ENCODE peak calls at places on chromosomes 13 and 19, in four cellular contexts. F is HL-60, E is GM12878, Y is K562. V is an unnamed sample.

GRCh38 chr13:113118328-113119021 is 4.1 kb upstream of the F10 start:
- DNase-seq in E (no peak), Y (no peak), F (no peak), V (no peak)

GRCh38 chr13:30652746-30653145 is 35.0 kb downstream of the USPL1 start:
- DNase-seq in E (no peak), F (no peak), Y (no peak), V (no peak)

GRCh38 chr13:27600712-27601111 is 19.6 kb downstream of the LNX2 start:
- DNase-seq in E (no peak), Y (no peak), F (no peak), V (no peak)

GRCh38 chr19:46859637-46860124 is 1.1 kb upstream of the ARHGAP35 start:
- DNase-seq in F (no peak), E (no peak), Y (peak; percentile 48), V (no peak)

GRCh38 chr13:110520431-110521295 is 40.9 kb downstream of the RAB20 start:
- DNase-seq in E (no peak), F (peak; percentile 62), Y (no peak), V (no peak)

GRCh38 chr19:29811125-29812079 is at the start of gene CCNE1:
- DNase-seq in F (peak; percentile 65), Y (peak; percentile 94), E (no peak), V (peak; percentile 93)

GRCh38 chr13:112828082-112828699 is 138.4 kb downstream of the ATP11A start:
- DNase-seq in Y (no peak), F (no peak), E (no peak), V (no peak)

GRCh38 chr19:3365447-3366103 is 808 bp upstream of the NFIC start:
- DNase-seq in E (no peak), F (no peak), Y (no peak), V (no peak)

GRCh38 chr19:32406161-32407003 is 812 bp downstream of the DPY19L3 start:
- DNase-seq in Y (no peak), F (no peak), E (no peak), V (no peak)

GRCh38 chr19:34639491-34640085 is 37.4 kb downstream of the SCGB2B2 start:
- DNase-seq in F (peak; percentile 22), Y (peak; percentile 45), E (peak; percentile 13), V (no peak)

GRCh38 chr19:20171285-20171684 is 4.3 kb downstream of the ZNF486 start:
- DNase-seq in E (no peak), F (no peak), Y (no peak), V (no peak)

GRCh38 chr19:20164456-20164855 is 2.6 kb upstream of the ZNF486 start:
- DNase-seq in Y (no peak), F (no peak), E (no peak), V (no peak)

GRCh38 chr19:20162821-20163220 is 4.2 kb upstream of the ZNF486 start:
- DNase-seq in Y (no peak), F (peak; percentile 0), E (no peak), V (no peak)

GRCh38 chr19:20165971-20166592 is 932 bp upstream of the ZNF486 start:
- DNase-seq in F (no peak), E (no peak), Y (no peak), V (no peak)

GRCh38 chr19:20167020-20167644 is at the start of gene ZNF486:
- DNase-seq in F (peak; percentile 21), Y (peak; percentile 17), E (no peak), V (peak; percentile 34)
- TF ChIP-seq SPI1 in F (no peak), Y (no peak), E (no peak), V (no peak)

GRCh38 chr13:73765651-73766384 is 368.4 kb downstream of the KLF12 start:
- DNase-seq in F (no peak), Y (no peak), E (no peak), V (no peak)

GRCh38 chr13:73767747-73768315 is 366.4 kb downstream of the KLF12 start:
- DNase-seq in F (no peak), Y (peak; percentile 8), E (no peak), V (no peak)

GRCh38 chr13:73772449-73773186 is 361.6 kb downstream of the KLF12 start:
- DNase-seq in F (no peak), Y (no peak), E (no peak), V (no peak)

DNA sequence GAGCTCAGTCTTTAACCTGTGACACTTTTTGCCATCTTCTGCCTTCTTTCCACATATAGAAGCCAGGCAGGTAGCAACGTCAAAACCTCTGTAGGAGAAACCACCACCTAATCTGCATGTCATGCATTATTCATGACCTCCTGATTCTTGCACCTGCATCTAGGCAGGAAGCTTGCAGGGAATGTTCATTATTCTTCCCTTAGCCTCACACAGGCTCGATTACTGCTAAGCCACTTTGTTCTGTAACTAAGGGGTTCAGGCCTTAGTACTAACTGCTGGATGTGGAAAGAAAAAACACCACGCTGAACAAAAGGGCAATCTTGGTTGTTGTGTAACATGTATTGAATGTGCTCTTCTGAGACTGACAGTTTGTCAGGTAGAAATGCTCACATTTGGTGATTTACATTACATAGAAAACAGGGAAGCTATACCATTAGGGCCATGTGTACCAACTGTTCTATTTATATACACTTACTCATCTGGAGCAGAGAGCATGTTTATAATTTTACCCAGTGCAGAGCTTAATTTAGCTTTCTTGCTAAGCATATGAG is 366.9 kb downstream of the KLF12 start:
- DNase-seq in E (no peak), Y (no peak), F (no peak), V (no peak)
- TF ChIP-seq POLR2AphosphoS5 in E (no peak), Y (no peak), F (no peak), V (no peak)

DNA sequence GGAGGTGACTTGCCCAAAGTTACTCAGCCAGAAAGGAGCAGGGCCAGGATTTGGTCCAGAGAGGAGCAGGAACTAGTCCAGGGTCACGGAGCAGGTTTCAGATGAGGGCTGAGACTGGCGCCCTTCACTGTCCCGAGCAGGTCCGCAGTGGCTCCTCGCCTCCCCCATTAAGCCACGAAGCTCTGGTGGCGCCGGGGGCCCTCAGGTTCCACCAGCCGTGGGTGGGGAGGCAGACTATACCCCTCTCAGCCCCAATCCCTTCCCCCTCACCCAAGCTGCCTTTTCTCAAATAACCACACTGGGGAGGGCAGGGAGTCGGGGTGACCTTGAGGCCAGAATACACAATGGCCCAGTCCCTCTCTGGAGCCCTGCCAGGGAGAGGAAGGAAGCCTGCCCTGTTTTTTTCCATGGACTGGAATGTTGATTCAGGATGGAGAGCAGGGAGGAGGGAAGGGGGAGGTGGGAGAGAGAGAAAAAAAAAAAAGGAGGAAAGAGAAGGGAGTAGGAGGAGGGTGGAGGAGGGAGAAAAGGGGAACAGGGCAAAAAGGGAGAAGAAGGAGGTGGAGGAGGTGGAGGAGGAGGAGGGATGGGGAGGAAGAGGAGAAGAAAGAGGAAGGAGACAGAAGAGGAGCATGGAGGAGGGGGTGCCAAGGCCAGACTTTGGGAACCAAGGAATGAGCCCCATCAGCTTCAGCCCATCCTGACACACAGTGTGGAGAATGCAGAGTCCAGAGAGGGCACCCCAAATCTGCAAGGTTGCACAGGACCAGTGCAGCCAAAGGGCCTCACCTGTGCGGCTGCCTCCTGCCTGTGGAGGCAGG is 19.7 kb downstream of the CEACAM16 start:
- DNase-seq in F (no peak), E (no peak), Y (no peak), V (no peak)
- TF ChIP-seq SPI1 in F (peak; percentile 78), E (no peak), Y (peak; percentile 30), V (no peak)

GRCh38 chr19:49856574-49857021 is 5.6 kb downstream of the PTOV1 start:
- DNase-seq in Y (no peak), F (no peak), E (no peak), V (no peak)

GRCh38 chr19:49858591-49858985 is 7.6 kb downstream of the PTOV1 start:
- DNase-seq in F (no peak), Y (no peak), E (no peak), V (no peak)

GRCh38 chr19:49859838-49860715 is 7.3 kb downstream of the PNKP start:
- DNase-seq in F (no peak), Y (no peak), E (no peak), V (no peak)

GRCh38 chr19:49857061-49857833 is 6.3 kb downstream of the PTOV1 start:
- DNase-seq in F (no peak), E (no peak), Y (no peak), V (no peak)

GRCh38 chr19:49857834-49858590 is 7.1 kb downstream of the PTOV1 start:
- DNase-seq in Y (no peak), E (no peak), F (no peak), V (no peak)
- TF ChIP-seq POLR2AphosphoS5 in Y (no peak), E (no peak), F (peak; percentile 34), V (no peak)

DNA sequence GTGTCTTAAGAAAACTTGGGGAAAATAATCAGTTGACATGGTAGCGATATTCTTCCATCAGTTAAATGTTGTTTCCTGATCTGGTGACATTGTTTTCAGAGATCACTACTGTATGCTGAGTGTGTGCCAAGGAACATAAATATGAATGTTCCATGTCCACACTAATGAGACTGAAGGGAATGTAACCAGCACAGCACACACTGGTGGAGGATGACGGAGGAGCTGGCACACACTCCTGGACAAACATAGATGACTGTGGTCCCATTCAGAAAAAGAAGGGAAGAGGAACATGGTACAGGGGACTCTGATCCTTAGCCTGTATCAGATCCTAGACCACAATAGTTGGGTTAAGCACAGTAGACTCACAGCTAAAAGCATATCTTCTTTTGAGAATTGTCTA is 574.8 kb downstream of the MYO16 start:
- DNase-seq in F (no peak), E (no peak), Y (no peak), V (no peak)
- TF ChIP-seq SPI1 in F (no peak), E (no peak), Y (no peak), V (no peak)

GRCh38 chr19:6737284-6737872 is at the start of gene GPR108:
- DNase-seq in E (peak; percentile 100), Y (peak; percentile 93), F (peak; percentile 58), V (peak; percentile 96)
- TF ChIP-seq POLR2AphosphoS5 in E (no peak), Y (no peak), F (no peak), V (no peak)

GRCh38 chr13:67018775-67019174 is 211.4 kb downstream of the PCDH9 start:
- DNase-seq in F (no peak), E (no peak), Y (no peak), V (no peak)

DNA sequence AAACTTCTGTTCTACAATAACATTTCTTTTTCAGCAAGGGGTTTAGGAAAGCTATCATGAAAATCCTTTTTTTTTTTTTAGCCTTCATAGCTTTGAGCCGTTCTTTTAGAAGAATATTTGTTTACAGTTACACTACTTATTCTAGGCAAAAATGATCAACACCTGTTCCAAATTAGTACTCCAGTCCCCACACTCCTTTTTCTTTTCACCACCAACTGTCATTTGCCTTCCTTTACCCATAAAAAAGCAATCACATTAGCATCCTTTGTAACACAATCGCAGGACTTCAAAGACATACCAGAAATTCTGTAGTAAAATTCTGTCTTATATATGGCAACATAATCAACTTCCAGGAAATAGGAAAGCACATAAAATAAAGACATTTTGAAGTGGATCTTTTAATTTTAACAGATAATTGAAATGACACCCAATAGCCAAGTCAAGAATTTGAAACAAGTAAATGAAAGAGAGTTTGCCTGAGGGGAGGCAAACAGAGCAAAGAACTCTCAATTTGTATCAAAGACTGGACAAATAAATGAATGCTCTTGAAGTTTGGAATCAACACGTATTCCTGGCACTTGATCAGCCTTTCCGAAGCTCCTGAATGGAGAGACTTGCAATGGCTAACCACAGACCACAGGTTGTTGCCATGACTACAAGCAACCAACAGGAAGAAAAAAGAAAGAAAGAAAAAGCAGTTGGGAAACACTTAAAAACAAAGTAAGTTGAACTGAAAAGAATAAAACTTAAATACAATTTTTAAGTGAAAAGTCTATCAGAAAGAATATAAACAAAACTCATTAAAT is 206.8 kb downstream of the PCDH9 start:
- DNase-seq in F (no peak), Y (no peak), E (no peak), V (no peak)
- TF ChIP-seq SPI1 in F (no peak), Y (no peak), E (no peak), V (no peak)

GRCh38 chr19:55206664-55207500 is 2.4 kb downstream of the PTPRH start:
- DNase-seq in Y (peak; percentile 97), F (no peak), E (no peak), V (no peak)
- TF ChIP-seq POLR2AphosphoS5 in Y (no peak), F (no peak), E (no peak), V (no peak)